ENCODE peak calls at places on chromosomes 11 and 22, in seven cellular contexts. H is HEK293T, J is MG63, A is PC-9, W is nucleus accumbens, Z is NCI-H2171, Q is mammary epithelial cell. S is an unnamed sample.
A peak's percentile ranks its signal among the peaks of the same experiment; 100 is the strongest.

GRCh38 chr22:19882446-19883381 is 28.0 kb upstream of the GNB1L start:
- DNase-seq in H (no peak), J (no peak), A (no peak), W (no peak), Z (no peak), Q (no peak), S (no peak)

GRCh38 chr11:84157639-84158038 is 871.5 kb upstream of the CCDC90B start:
- DNase-seq in H (no peak), J (no peak), A (no peak), W (no peak), Z (no peak), Q (no peak), S (no peak)

GRCh38 chr11:46668480-46669085 is 31.8 kb downstream of the ARHGAP1 start:
- DNase-seq in H (no peak), J (no peak), A (no peak), W (no peak), Z (no peak), Q (no peak), S (no peak)

GRCh38 chr11:128519353-128519752 is 68.0 kb downstream of the ETS1 start:
- DNase-seq in H (no peak), J (no peak), A (no peak), W (no peak), Z (no peak), Q (no peak), S (no peak)

GRCh38 chr11:44366741-44367140 is 56.8 kb upstream of the ALX4 start:
- DNase-seq in H (no peak), J (no peak), A (no peak), W (no peak), Z (no peak), Q (no peak), S (no peak)

GRCh38 chr22:37231406-37232139 is 12.5 kb downstream of the RAC2 start:
- DNase-seq in H (no peak), J (no peak), A (no peak), W (no peak), Z (no peak), Q (no peak), S (no peak)

GRCh38 chr11:123527526-123527925 is 97.5 kb downstream of the GRAMD1B start:
- DNase-seq in H (no peak), J (no peak), A (no peak), W (no peak), Z (no peak), Q (no peak), S (no peak)

GRCh38 chr22:17115927-17116326 is 5.2 kb downstream of the TMEM121B start:
- DNase-seq in H (no peak), J (no peak), A (no peak), W (no peak), Z (no peak), Q (no peak), S (no peak)

GRCh38 chr11:40139507-40139906 is 1319.9 kb downstream of the LRRC4C start:
- DNase-seq in H (no peak), J (no peak), A (no peak), W (no peak), Z (no peak), Q (no peak), S (no peak)

GRCh38 chr22:43154887-43155536 is 3.7 kb downstream of the TSPO start:
- DNase-seq in H (no peak), J (no peak), A (no peak), W (no peak), Z (no peak), Q (no peak), S (no peak)

GRCh38 chr11:17864478-17864941 is 129.9 kb downstream of the KCNC1 start:
- DNase-seq in H (peak; percentile 39), J (no peak), A (peak; percentile 18), W (no peak), Z (no peak), Q (peak; percentile 23), S (no peak)

GRCh38 chr11:118604566-118604965 is 2.8 kb upstream of the PHLDB1 start:
- DNase-seq in H (no peak), J (no peak), A (no peak), W (no peak), Z (no peak), Q (no peak), S (no peak)

GRCh38 chr11:34234086-34234740 is 123.6 kb downstream of the ABTB2 start:
- DNase-seq in H (no peak), J (peak; percentile 71), A (peak; percentile 73), W (no peak), Z (no peak), Q (peak; percentile 72), S (no peak)

GRCh38 chr22:40231618-40232313 is 54.0 kb downstream of the TNRC6B start:
- DNase-seq in H (no peak), J (no peak), A (no peak), W (no peak), Z (no peak), Q (no peak), S (no peak)